ENCODE peak calls at places on chromosomes 4 and X, in nine cellular contexts. One of them, this sample, is unnamed.

GRCh38 chr4:177879851-177880250 is 437.6 kb upstream of the AGA start:
- DNase-seq in HCT116: peak; percentile 8
- DNase-seq in hepatocyte: no peak
- DNase-seq in keratinocyte: no peak
- DNase-seq in HepG2: no peak
- DNase-seq in IMR-90: no peak
- DNase-seq in H1: peak; percentile 21
- DNase-seq in fibroblast of lung: no peak
- DNase-seq in OCI-LY7: peak; percentile 2
- DNase-seq in this sample: peak; percentile 41

GRCh38 chr4:8368061-8368481 is 72.5 kb downstream of the ACOX3 start:
- DNase-seq in IMR-90: no peak
- DNase-seq in fibroblast of lung: no peak
- DNase-seq in HCT116: no peak
- DNase-seq in H1: no peak
- DNase-seq in hepatocyte: no peak
- DNase-seq in HepG2: no peak
- DNase-seq in OCI-LY7: no peak
- DNase-seq in keratinocyte: no peak
- DNase-seq in this sample: no peak

GRCh38 chr4:122759639-122760310 is 27.3 kb downstream of the BBS12 start:
- DNase-seq in fibroblast of lung: no peak
- DNase-seq in HepG2: no peak
- DNase-seq in keratinocyte: no peak
- DNase-seq in IMR-90: peak; percentile 46
- DNase-seq in OCI-LY7: no peak
- DNase-seq in H1: no peak
- DNase-seq in hepatocyte: no peak
- DNase-seq in HCT116: no peak
- DNase-seq in this sample: no peak

GRCh38 chrX:13380230-13380629 is 60.4 kb upstream of the ATXN3L start:
- DNase-seq in OCI-LY7: no peak
- DNase-seq in H1: no peak
- DNase-seq in HepG2: no peak
- DNase-seq in HCT116: no peak
- DNase-seq in IMR-90: peak; percentile 69
- DNase-seq in keratinocyte: no peak
- DNase-seq in fibroblast of lung: peak; percentile 79
- DNase-seq in hepatocyte: no peak
- DNase-seq in this sample: no peak

GRCh38 chr4:113952452-113953029 is 26.9 kb downstream of the ARSJ start:
- DNase-seq in keratinocyte: no peak
- DNase-seq in fibroblast of lung: peak; percentile 54
- DNase-seq in hepatocyte: peak; percentile 62
- DNase-seq in IMR-90: peak; percentile 62
- DNase-seq in H1: peak; percentile 5
- DNase-seq in HCT116: peak; percentile 64
- DNase-seq in OCI-LY7: peak; percentile 50
- DNase-seq in HepG2: peak; percentile 54
- DNase-seq in this sample: peak; percentile 83

GRCh38 chr4:176451441-176451840 is 131.7 kb downstream of the SPCS3 start:
- DNase-seq in HCT116: no peak
- DNase-seq in IMR-90: no peak
- DNase-seq in fibroblast of lung: no peak
- DNase-seq in H1: no peak
- DNase-seq in HepG2: no peak
- DNase-seq in hepatocyte: no peak
- DNase-seq in OCI-LY7: no peak
- DNase-seq in keratinocyte: no peak
- DNase-seq in this sample: no peak

GRCh38 chr4:148056879-148057278 is 325.0 kb downstream of the ARHGAP10 start:
- DNase-seq in IMR-90: peak; percentile 77
- DNase-seq in keratinocyte: peak; percentile 69
- DNase-seq in HCT116: peak; percentile 6
- DNase-seq in OCI-LY7: peak; percentile 94
- DNase-seq in fibroblast of lung: peak; percentile 77
- DNase-seq in HepG2: no peak
- DNase-seq in hepatocyte: no peak
- DNase-seq in H1: peak; percentile 25
- DNase-seq in this sample: peak; percentile 99

GRCh38 chr4:145153904-145154298 is 26.5 kb downstream of the OTUD4 start:
- DNase-seq in H1: no peak
- DNase-seq in HCT116: no peak
- DNase-seq in HepG2: no peak
- DNase-seq in hepatocyte: no peak
- DNase-seq in fibroblast of lung: no peak
- DNase-seq in IMR-90: no peak
- DNase-seq in keratinocyte: no peak
- DNase-seq in OCI-LY7: no peak
- DNase-seq in this sample: no peak

GRCh38 chr4:48490012-48490679 is at the start of gene ZAR1:
- DNase-seq in IMR-90: no peak
- DNase-seq in HepG2: no peak
- DNase-seq in hepatocyte: peak; percentile 19
- DNase-seq in fibroblast of lung: no peak
- DNase-seq in H1: no peak
- DNase-seq in HCT116: no peak
- DNase-seq in keratinocyte: no peak
- DNase-seq in OCI-LY7: no peak
- DNase-seq in this sample: no peak

GRCh38 chrX:70592091-70592490 is 147.5 kb downstream of the DLG3 start:
- DNase-seq in hepatocyte: peak; percentile 10
- DNase-seq in IMR-90: peak; percentile 63
- DNase-seq in fibroblast of lung: peak; percentile 55
- DNase-seq in H1: no peak
- DNase-seq in HCT116: peak; percentile 26
- DNase-seq in OCI-LY7: no peak
- DNase-seq in keratinocyte: peak; percentile 49
- DNase-seq in HepG2: no peak
- DNase-seq in this sample: no peak

GRCh38 chrX:45385767-45386166 is 185.1 kb upstream of the DIPK2B start:
- DNase-seq in HCT116: no peak
- DNase-seq in hepatocyte: no peak
- DNase-seq in HepG2: no peak
- DNase-seq in H1: no peak
- DNase-seq in keratinocyte: no peak
- DNase-seq in OCI-LY7: no peak
- DNase-seq in fibroblast of lung: peak; percentile 50
- DNase-seq in IMR-90: peak; percentile 45
- DNase-seq in this sample: no peak

GRCh38 chr4:114698256-114698655 is 99.6 kb downstream of the UGT8 start:
- DNase-seq in hepatocyte: no peak
- DNase-seq in H1: no peak
- DNase-seq in IMR-90: no peak
- DNase-seq in keratinocyte: no peak
- DNase-seq in OCI-LY7: no peak
- DNase-seq in HepG2: no peak
- DNase-seq in fibroblast of lung: no peak
- DNase-seq in HCT116: no peak
- DNase-seq in this sample: no peak

GRCh38 chr4:7129871-7130609 is 62.2 kb upstream of the GRPEL1 start:
- DNase-seq in HepG2: no peak
- DNase-seq in HCT116: no peak
- DNase-seq in OCI-LY7: no peak
- DNase-seq in fibroblast of lung: no peak
- DNase-seq in IMR-90: no peak
- DNase-seq in keratinocyte: no peak
- DNase-seq in H1: no peak
- DNase-seq in hepatocyte: no peak
- DNase-seq in this sample: no peak

GRCh38 chr4:121943941-121944340 is 7.9 kb downstream of the TRPC3 start:
- DNase-seq in fibroblast of lung: no peak
- DNase-seq in keratinocyte: no peak
- DNase-seq in HepG2: peak; percentile 10
- DNase-seq in H1: no peak
- DNase-seq in HCT116: no peak
- DNase-seq in IMR-90: no peak
- DNase-seq in hepatocyte: no peak
- DNase-seq in OCI-LY7: peak; percentile 32
- DNase-seq in this sample: peak; percentile 76

GRCh38 chr4:48706741-48707140 is 73.3 kb downstream of the FRYL start:
- DNase-seq in OCI-LY7: no peak
- DNase-seq in keratinocyte: no peak
- DNase-seq in HepG2: peak; percentile 23
- DNase-seq in HCT116: no peak
- DNase-seq in IMR-90: no peak
- DNase-seq in fibroblast of lung: no peak
- DNase-seq in hepatocyte: no peak
- DNase-seq in H1: no peak
- DNase-seq in this sample: no peak

GRCh38 chr4:11286533-11286932 is 142.2 kb downstream of the HS3ST1 start:
- DNase-seq in hepatocyte: no peak
- DNase-seq in keratinocyte: no peak
- DNase-seq in OCI-LY7: no peak
- DNase-seq in IMR-90: no peak
- DNase-seq in fibroblast of lung: no peak
- DNase-seq in HCT116: no peak
- DNase-seq in H1: no peak
- DNase-seq in HepG2: no peak
- DNase-seq in this sample: no peak

GRCh38 chr4:66791686-66792085 is 753.6 kb downstream of the CENPC start:
- DNase-seq in keratinocyte: no peak
- DNase-seq in H1: no peak
- DNase-seq in fibroblast of lung: no peak
- DNase-seq in HepG2: no peak
- DNase-seq in hepatocyte: no peak
- DNase-seq in OCI-LY7: no peak
- DNase-seq in HCT116: no peak
- DNase-seq in IMR-90: no peak
- DNase-seq in this sample: no peak

GRCh38 chr4:56405016-56405415 is 17.7 kb upstream of the AASDH start:
- DNase-seq in fibroblast of lung: no peak
- DNase-seq in hepatocyte: no peak
- DNase-seq in HCT116: no peak
- DNase-seq in IMR-90: no peak
- DNase-seq in HepG2: no peak
- DNase-seq in H1: no peak
- DNase-seq in keratinocyte: no peak
- DNase-seq in OCI-LY7: no peak
- DNase-seq in this sample: no peak

GRCh38 chrX:2504706-2505332 is 4.0 kb upstream of the DHRSX start:
- DNase-seq in HepG2: no peak
- DNase-seq in HCT116: no peak
- DNase-seq in OCI-LY7: no peak
- DNase-seq in H1: no peak
- DNase-seq in fibroblast of lung: no peak
- DNase-seq in IMR-90: no peak
- DNase-seq in keratinocyte: no peak
- DNase-seq in hepatocyte: no peak
- DNase-seq in this sample: no peak

GRCh38 chrX:46710425-46710824 is 48.5 kb downstream of the SLC9A7 start:
- DNase-seq in fibroblast of lung: peak; percentile 77
- DNase-seq in keratinocyte: peak; percentile 66
- DNase-seq in IMR-90: peak; percentile 62
- DNase-seq in HepG2: peak; percentile 0
- DNase-seq in H1: no peak
- DNase-seq in HCT116: no peak
- DNase-seq in hepatocyte: peak; percentile 5
- DNase-seq in OCI-LY7: no peak
- DNase-seq in this sample: no peak

GRCh38 chrX:134101636-134102035 is 116.2 kb upstream of the GPC3 start:
- DNase-seq in H1: no peak
- DNase-seq in OCI-LY7: no peak
- DNase-seq in IMR-90: no peak
- DNase-seq in hepatocyte: no peak
- DNase-seq in fibroblast of lung: no peak
- DNase-seq in HCT116: no peak
- DNase-seq in HepG2: no peak
- DNase-seq in keratinocyte: no peak
- DNase-seq in this sample: no peak

GRCh38 chr4:102761478-102761790 is 666 bp upstream of the MANBA start:
- DNase-seq in IMR-90: peak; percentile 2
- DNase-seq in HepG2: peak; percentile 17
- DNase-seq in hepatocyte: peak; percentile 34
- DNase-seq in HCT116: no peak
- DNase-seq in fibroblast of lung: peak; percentile 17
- DNase-seq in OCI-LY7: peak; percentile 39
- DNase-seq in H1: no peak
- DNase-seq in keratinocyte: no peak
- DNase-seq in this sample: peak; percentile 59

GRCh38 chr4:78331965-78332364 is 219.6 kb upstream of the ANXA3 start:
- DNase-seq in fibroblast of lung: no peak
- DNase-seq in keratinocyte: no peak
- DNase-seq in H1: no peak
- DNase-seq in hepatocyte: no peak
- DNase-seq in HCT116: no peak
- DNase-seq in OCI-LY7: no peak
- DNase-seq in IMR-90: no peak
- DNase-seq in HepG2: no peak
- DNase-seq in this sample: no peak

GRCh38 chr4:32393806-32394205 is 1673.6 kb downstream of the PCDH7 start:
- DNase-seq in H1: no peak
- DNase-seq in HepG2: no peak
- DNase-seq in hepatocyte: no peak
- DNase-seq in fibroblast of lung: no peak
- DNase-seq in HCT116: no peak
- DNase-seq in keratinocyte: no peak
- DNase-seq in OCI-LY7: no peak
- DNase-seq in IMR-90: no peak
- DNase-seq in this sample: no peak
- H4K20me1 ChIP-seq in H1: no peaks in the 10 kb centered on the region
- H4K20me1 ChIP-seq in HepG2: no peaks in the 10 kb centered on the region
- H4K20me1 ChIP-seq in hepatocyte: no peaks in the 10 kb centered on the region
- H4K20me1 ChIP-seq in fibroblast of lung: no peaks in the 10 kb centered on the region
- H4K20me1 ChIP-seq in HCT116: no peaks in the 10 kb centered on the region
- H4K20me1 ChIP-seq in keratinocyte: no peaks in the 10 kb centered on the region
- H4K20me1 ChIP-seq in OCI-LY7: no peaks in the 10 kb centered on the region
- H4K20me1 ChIP-seq in IMR-90: no peaks in the 10 kb centered on the region
- H4K20me1 ChIP-seq in this sample: no peaks in the 10 kb centered on the region

GRCh38 chr4:3480528-3481112 is 17.5 kb downstream of the DOK7 start:
- DNase-seq in OCI-LY7: peak; percentile 66
- DNase-seq in hepatocyte: peak; percentile 83
- DNase-seq in H1: peak; percentile 66
- DNase-seq in HepG2: peak; percentile 66
- DNase-seq in fibroblast of lung: peak; percentile 44
- DNase-seq in HCT116: peak; percentile 45
- DNase-seq in IMR-90: peak; percentile 63
- DNase-seq in keratinocyte: peak; percentile 35
- DNase-seq in this sample: peak; percentile 91
- H3K4me1 ChIP-seq in OCI-LY7: peaks cover 14% of the 10 kb centered on the region
- H3K4me1 ChIP-seq in hepatocyte: peaks cover 13% of the 10 kb centered on the region
- H3K4me1 ChIP-seq in H1: peaks cover 23% of the 10 kb centered on the region
- H3K4me1 ChIP-seq in HepG2: peaks cover 28% of the 10 kb centered on the region
- H3K4me1 ChIP-seq in fibroblast of lung: no peaks in the 10 kb centered on the region
- H3K4me1 ChIP-seq in HCT116: peaks cover 20% of the 10 kb centered on the region
- H3K4me1 ChIP-seq in IMR-90: no peaks in the 10 kb centered on the region
- H3K4me1 ChIP-seq in keratinocyte: peaks cover 18% of the 10 kb centered on the region
- H3K4me1 ChIP-seq in this sample: peaks cover 31% of the 10 kb centered on the region

GRCh38 chr4:22678851-22679517 is 13.8 kb upstream of the GBA3 start:
- DNase-seq in hepatocyte: no peak
- DNase-seq in HCT116: no peak
- DNase-seq in H1: no peak
- DNase-seq in HepG2: no peak
- DNase-seq in OCI-LY7: no peak
- DNase-seq in IMR-90: no peak
- DNase-seq in keratinocyte: no peak
- DNase-seq in fibroblast of lung: peak; percentile 31
- DNase-seq in this sample: no peak
- H4K20me1 ChIP-seq in hepatocyte: no peaks in the 10 kb centered on the region
- H4K20me1 ChIP-seq in HCT116: no peaks in the 10 kb centered on the region
- H4K20me1 ChIP-seq in H1: no peaks in the 10 kb centered on the region
- H4K20me1 ChIP-seq in HepG2: no peaks in the 10 kb centered on the region
- H4K20me1 ChIP-seq in OCI-LY7: no peaks in the 10 kb centered on the region
- H4K20me1 ChIP-seq in IMR-90: no peaks in the 10 kb centered on the region
- H4K20me1 ChIP-seq in keratinocyte: no peaks in the 10 kb centered on the region
- H4K20me1 ChIP-seq in fibroblast of lung: no peaks in the 10 kb centered on the region
- H4K20me1 ChIP-seq in this sample: no peaks in the 10 kb centered on the region

GRCh38 chrX:10121787-10122186 is 35.0 kb upstream of the CLCN4 start:
- DNase-seq in fibroblast of lung: no peak
- DNase-seq in HCT116: no peak
- DNase-seq in hepatocyte: no peak
- DNase-seq in OCI-LY7: peak; percentile 88
- DNase-seq in H1: no peak
- DNase-seq in IMR-90: no peak
- DNase-seq in keratinocyte: no peak
- DNase-seq in HepG2: no peak
- DNase-seq in this sample: peak; percentile 67
- H3K4me1 ChIP-seq in fibroblast of lung: no peaks in the 10 kb centered on the region
- H3K4me1 ChIP-seq in HCT116: no peaks in the 10 kb centered on the region
- H3K4me1 ChIP-seq in hepatocyte: no peaks in the 10 kb centered on the region
- H3K4me1 ChIP-seq in OCI-LY7: peaks cover 58% of the 10 kb centered on the region
- H3K4me1 ChIP-seq in H1: no peaks in the 10 kb centered on the region
- H3K4me1 ChIP-seq in IMR-90: no peaks in the 10 kb centered on the region
- H3K4me1 ChIP-seq in keratinocyte: no peaks in the 10 kb centered on the region
- H3K4me1 ChIP-seq in HepG2: no peaks in the 10 kb centered on the region
- H3K4me1 ChIP-seq in this sample: peaks cover 9% of the 10 kb centered on the region

This sample was measured in Karpas-422.